ENCODE peak calls at places on chromosomes 13 and 19, in ten cellular contexts. K, B, A, P, N, C, X, S, G and Z are unnamed samples.

GRCh38 chr13:25253702-25254101 is 33.6 kb downstream of the MTMR6 start:
- DNase-seq in C (no peak), K (no peak), G (peak; percentile 36), B (no peak), P (no peak), X (no peak), N (peak; percentile 11), A (no peak), S (no peak), Z (no peak)

GRCh38 chr19:39083983-39084731 is at the start of gene ACP7:
- DNase-seq in X (no peak), K (no peak), G (no peak), S (no peak), A (peak; percentile 65), B (no peak), C (peak; percentile 71), P (no peak), N (no peak), Z (no peak)

GRCh38 chr13:77868717-77869116 is 49.9 kb downstream of the EDNRB start:
- DNase-seq in C (no peak), A (no peak), B (no peak), S (no peak), P (no peak), K (peak; percentile 56), X (no peak), G (no peak), N (no peak), Z (no peak)

GRCh38 chr19:32651729-32652140 is 23.2 kb downstream of the ANKRD27 start:
- DNase-seq in K (peak; percentile 11), N (no peak), B (no peak), C (peak; percentile 77), A (peak; percentile 81), P (peak; percentile 55), S (peak; percentile 36), G (peak; percentile 37), X (peak; percentile 30), Z (peak; percentile 23)

GRCh38 chr13:85312071-85312470 is 487.1 kb downstream of the SLITRK6 start:
- DNase-seq in N (no peak), B (no peak), P (no peak), C (no peak), G (no peak), X (no peak), A (no peak), K (no peak), S (no peak), Z (no peak)

GRCh38 chr13:48072304-48072703 is 22.6 kb downstream of the MED4 start:
- DNase-seq in N (no peak), B (no peak), X (no peak), A (no peak), G (no peak), S (no peak), C (no peak), P (no peak), K (no peak), Z (no peak)

GRCh38 chr13:19960673-19961015 is 2.1 kb downstream of the ZMYM2 start:
- DNase-seq in C (no peak), N (no peak), X (no peak), G (no peak), A (no peak), S (no peak), K (no peak), P (no peak), B (no peak), Z (no peak)

GRCh38 chr13:25330541-25330940 is 29.1 kb downstream of the NUP58 start:
- DNase-seq in A (no peak), P (no peak), K (peak; percentile 28), S (no peak), C (no peak), X (no peak), G (no peak), N (peak; percentile 61), B (no peak), Z (no peak)

DNA sequence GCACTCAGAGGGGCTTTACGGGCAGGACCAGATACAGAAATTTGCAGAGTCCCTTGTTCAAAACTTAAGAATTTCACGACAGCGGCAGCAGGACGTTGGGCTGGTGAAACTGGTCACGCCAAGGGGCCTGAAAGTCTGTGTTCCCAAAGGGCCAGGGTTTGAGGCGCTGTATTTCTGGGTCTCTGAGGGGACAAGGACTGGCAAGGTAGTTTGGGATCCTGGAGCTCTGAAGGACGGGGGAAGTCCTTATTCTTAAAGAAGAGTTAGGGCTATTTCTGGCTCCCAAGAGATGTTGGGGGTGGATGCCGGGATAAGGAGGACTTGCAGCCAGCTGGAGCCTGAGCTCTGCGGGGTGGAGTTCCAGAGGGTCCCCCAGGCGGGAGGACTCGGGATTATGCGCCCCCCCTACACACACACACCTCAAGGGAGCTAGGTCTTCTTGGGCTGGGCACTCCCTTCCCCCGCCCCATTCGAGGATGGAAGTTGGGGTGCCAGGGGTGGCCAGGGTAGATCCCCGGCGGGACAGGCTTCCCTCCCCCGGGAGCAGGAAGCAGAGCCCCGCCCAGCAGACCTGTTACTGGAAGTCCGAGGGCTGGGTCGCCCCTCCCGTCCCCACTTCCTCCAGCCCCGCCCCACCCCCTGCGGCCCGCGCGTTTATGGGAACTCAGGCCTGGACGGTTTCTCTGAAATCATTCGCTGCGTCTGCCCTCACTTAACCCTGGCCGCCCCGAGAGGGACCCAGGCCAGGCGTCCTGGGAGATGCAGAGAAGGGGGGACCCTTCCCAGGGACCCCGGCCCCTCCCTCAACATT is 5.6 kb downstream of the BCL3 start:
- DNase-seq in X (peak; percentile 96), K (peak; percentile 77), G (peak; percentile 98), A (peak; percentile 81), P (peak; percentile 96), S (peak; percentile 96), N (peak; percentile 82), B (peak; percentile 95), C (peak; percentile 76), Z (peak; percentile 67)
- H3K4me3 ChIP-seq in X (peak overlapping the region; percentile 39), K (peak overlapping the region; percentile 38), G (peak overlapping the region; percentile 45), A (peak overlapping the region; percentile 72), P (peak overlapping the region; percentile 73), S (peak overlapping the region; percentile 55), N (peak overlapping the region; percentile 51), B (peak overlapping the region; percentile 45), C (peak overlapping the region; percentile 66), Z (peak overlapping the region; percentile 45)

GRCh38 chr19:36686365-36687213 is 823 bp upstream of the ZNF567 start:
- DNase-seq in P (no peak), N (peak; percentile 2), A (peak; percentile 21), B (no peak), K (peak; percentile 5), G (no peak), C (peak; percentile 41), X (no peak), S (peak; percentile 25), Z (peak; percentile 5)

GRCh38 chr19:36688058-36688457 is 646 bp downstream of the ZNF567 start:
- DNase-seq in B (no peak), P (no peak), N (no peak), G (no peak), X (no peak), A (no peak), K (no peak), C (no peak), S (no peak), Z (no peak)

GRCh38 chr19:36685835-36686234 is 1.6 kb upstream of the ZNF567 start:
- DNase-seq in X (no peak), P (no peak), B (no peak), K (no peak), A (no peak), S (no peak), C (no peak), G (no peak), N (no peak), Z (no peak)

GRCh38 chr19:36687214-36688056 is at the start of gene ZNF567:
- DNase-seq in P (peak; percentile 98), N (peak; percentile 87), A (peak; percentile 100), C (peak; percentile 99), X (peak; percentile 99), G (peak; percentile 99), S (peak; percentile 98), K (peak; percentile 93), B (peak; percentile 98), Z (peak; percentile 95)
- TF ChIP-seq CTCF in P (no peak), N (no peak), A (no peak), C (no peak), X (no peak), G (no peak), S (no peak), K (no peak), B (no peak), Z (no peak)

GRCh38 chr13:93304868-93305613 is 78.4 kb downstream of the GPC6 start:
- DNase-seq in N (no peak), K (no peak), A (peak; percentile 71), S (no peak), G (no peak), X (no peak), P (no peak), B (no peak), C (no peak), Z (no peak)

GRCh38 chr13:93304134-93304533 is 77.5 kb downstream of the GPC6 start:
- DNase-seq in S (no peak), G (no peak), B (no peak), P (no peak), C (no peak), K (no peak), N (no peak), X (no peak), A (no peak), Z (no peak)

GRCh38 chr13:93307166-93307565 is 80.6 kb downstream of the GPC6 start:
- DNase-seq in B (no peak), P (no peak), S (no peak), X (no peak), C (no peak), N (peak; percentile 38), K (peak; percentile 48), A (no peak), G (no peak), Z (no peak)

GRCh38 chr13:93307651-93308050 is 81.0 kb downstream of the GPC6 start:
- DNase-seq in X (no peak), G (no peak), K (peak; percentile 18), P (no peak), S (no peak), C (no peak), A (no peak), B (no peak), N (no peak), Z (no peak)

GRCh38 chr13:93305886-93306285 is 79.3 kb downstream of the GPC6 start:
- DNase-seq in B (no peak), S (no peak), N (peak; percentile 35), G (no peak), C (no peak), A (no peak), P (no peak), K (peak; percentile 48), X (no peak), Z (no peak)
- H3K27ac ChIP-seq in B (no peak overlapping the region), S (no peak overlapping the region), N (no peak overlapping the region), G (no peak overlapping the region), C (no peak overlapping the region), A (peak overlapping the region; percentile 39), P (no peak overlapping the region), K (no peak overlapping the region), X (no peak overlapping the region), Z (peak overlapping the region; percentile 45)

DNA sequence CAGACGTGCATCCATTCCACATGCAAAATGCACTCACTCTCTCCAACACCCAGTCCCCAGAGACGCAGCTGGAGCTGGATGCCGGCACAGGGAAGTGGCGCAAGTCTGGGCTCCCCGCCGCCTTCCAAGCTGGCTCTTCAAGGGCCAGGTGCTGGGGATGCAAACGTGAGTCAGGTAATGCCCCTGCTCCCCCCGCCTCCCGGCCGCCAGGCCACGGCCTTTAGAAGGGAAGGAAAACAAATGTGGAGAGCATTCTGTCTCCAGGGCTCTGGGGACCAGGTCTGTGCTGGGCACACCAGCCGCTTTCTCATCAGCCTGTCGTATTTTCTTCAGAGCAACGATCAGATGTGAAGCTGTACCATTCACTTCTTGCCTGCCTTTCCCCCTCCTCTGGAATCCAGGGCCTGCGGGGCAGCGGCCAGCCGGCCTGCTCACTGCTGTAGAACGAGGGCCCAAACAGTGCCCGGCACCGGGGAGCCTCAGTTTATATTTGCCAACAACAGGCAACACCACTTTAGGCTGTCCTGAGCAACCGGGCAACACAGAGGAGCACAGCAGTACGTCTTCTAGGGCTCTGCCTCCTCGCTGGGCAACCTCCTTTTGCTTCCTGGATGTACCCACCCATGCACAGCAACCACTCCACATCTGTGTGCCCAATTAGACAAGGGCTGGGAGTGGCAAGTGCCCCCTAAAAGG is 3.8 kb downstream of the RAB20 start:
- DNase-seq in X (peak; percentile 76), A (no peak), C (no peak), N (no peak), K (no peak), B (no peak), S (no peak), G (no peak), P (no peak), Z (no peak)
- H3K4me3 ChIP-seq in X (no peak overlapping the region), A (no peak overlapping the region), C (no peak overlapping the region), N (no peak overlapping the region), K (no peak overlapping the region), B (no peak overlapping the region), S (no peak overlapping the region), G (no peak overlapping the region), P (no peak overlapping the region), Z (no peak overlapping the region)